ENCODE peak calls at places on chromosomes 3 and 15, in five cellular contexts. Z, O, R, V and J are unnamed samples.

GRCh38 chr15:47383102-47383501 is 334.2 kb upstream of the SEMA6D start:
- DNase-seq in Z (no peak), O (no peak), V (no peak), R (no peak), J (no peak)

GRCh38 chr15:72231847-72232461 is 964 bp upstream of the PKM start:
- DNase-seq in O (no peak), R (peak), V (peak), Z (peak), J (no peak)

GRCh38 chr3:111846717-111847116 is 12.3 kb upstream of the PHLDB2 start:
- DNase-seq in Z (peak), V (no peak), O (no peak), R (no peak), J (no peak)

GRCh38 chr3:72199530-72199929 is 414.6 kb upstream of the PROK2 start:
- DNase-seq in V (no peak), R (no peak), O (no peak), Z (no peak), J (no peak)

GRCh38 chr3:170346481-170347125 is 10.9 kb upstream of the SKIL start:
- DNase-seq in Z (no peak), V (no peak), O (no peak), R (no peak), J (no peak)

GRCh38 chr15:66039117-66039860 is 170.0 kb downstream of the RAB11A start:
- DNase-seq in Z (no peak), V (peak), R (no peak), O (no peak), J (no peak)

GRCh38 chr3:144259267-144259666 is 287.6 kb downstream of the DIPK2A start:
- DNase-seq in R (no peak), O (no peak), Z (no peak), V (no peak), J (no peak)

GRCh38 chr3:17553080-17553479 is 189.4 kb downstream of the TBC1D5 start:
- DNase-seq in O (no peak), Z (peak), R (no peak), V (peak), J (no peak)

GRCh38 chr3:159191454-159191853 is 389.6 kb downstream of the MFSD1 start:
- DNase-seq in O (peak), Z (peak), R (no peak), V (no peak), J (no peak)

GRCh38 chr3:52537726-52538421 is 1.5 kb downstream of the UQCC5 start:
- DNase-seq in Z (no peak), R (no peak), O (no peak), V (no peak), J (peak)

GRCh38 chr15:88992216-88992615 is 79.0 kb upstream of the MFGE8 start:
- DNase-seq in R (no peak), V (no peak), O (no peak), Z (no peak), J (no peak)

GRCh38 chr15:89139613-89140499 is 51.6 kb downstream of the ABHD2 start:
- DNase-seq in Z (peak), V (peak), O (no peak), R (no peak), J (no peak)

GRCh38 chr3:24020036-24020691 is 75.1 kb downstream of the NR1D2 start:
- DNase-seq in O (no peak), Z (no peak), V (no peak), R (no peak), J (no peak)

GRCh38 chr3:72423643-72424042 is 424.6 kb downstream of the SHQ1 start:
- DNase-seq in O (no peak), Z (no peak), V (no peak), R (no peak), J (no peak)

GRCh38 chr15:80194914-80195313 is 42.1 kb downstream of the FAH start:
- DNase-seq in Z (no peak), V (no peak), O (no peak), R (no peak), J (no peak)

GRCh38 chr3:150334974-150335373 is 73.1 kb upstream of the TSC22D2 start:
- DNase-seq in Z (no peak), R (no peak), O (no peak), V (no peak), J (no peak)

GRCh38 chr3:36893137-36893557 is 51.7 kb downstream of the TRANK1 start:
- DNase-seq in Z (peak), V (no peak), O (no peak), R (no peak), J (no peak)

GRCh38 chr3:46857485-46858341 is 5.5 kb downstream of the MYL3 start:
- DNase-seq in R (no peak), O (no peak), Z (no peak), V (no peak), J (no peak)

GRCh38 chr3:23882487-23882918 is 34.3 kb downstream of the NKIRAS1 start:
- DNase-seq in Z (no peak), R (no peak), V (no peak), O (no peak), J (no peak)

GRCh38 chr3:196695849-196696226 is 16.2 kb downstream of the CEP19 start:
- DNase-seq in V (no peak), O (no peak), R (no peak), Z (no peak), J (no peak)

GRCh38 chr3:69791919-69792399 is 52.7 kb downstream of the MITF start:
- DNase-seq in O (no peak), R (no peak), Z (peak), V (peak), J (no peak)

GRCh38 chr3:170848294-170848917 is 21.6 kb downstream of the RPL22L1 start:
- DNase-seq in V (no peak), O (no peak), Z (peak), R (no peak), J (no peak)

GRCh38 chr3:32018723-32019564 is 37.4 kb downstream of the ZNF860 start:
- DNase-seq in V (peak), Z (peak), O (peak), R (no peak), J (no peak)

DNA sequence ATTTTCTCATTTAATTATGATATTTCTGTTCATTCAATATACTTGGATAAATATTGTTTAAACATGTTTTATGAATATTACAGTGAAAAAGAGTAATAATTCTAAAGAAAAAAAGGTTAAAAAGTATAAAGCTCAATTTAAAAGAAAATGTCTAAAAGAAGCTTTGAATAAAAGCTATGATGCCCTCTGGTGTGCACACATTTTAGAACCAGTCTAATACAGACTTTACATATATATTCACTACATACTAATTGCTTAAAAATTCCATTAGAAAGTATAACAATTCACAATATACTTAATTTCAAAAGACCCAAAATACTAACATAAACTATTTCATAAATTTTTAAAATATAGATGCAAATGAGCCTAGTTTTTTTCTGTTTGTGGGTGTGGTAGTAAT is 909.1 kb upstream of the ROBO1 start:
- DNase-seq in R (no peak), Z (no peak), V (no peak), O (no peak), J (no peak)
- TF ChIP-seq CTCF in R (no peak), Z (no peak), V (no peak), O (no peak), J (no peak)

DNA sequence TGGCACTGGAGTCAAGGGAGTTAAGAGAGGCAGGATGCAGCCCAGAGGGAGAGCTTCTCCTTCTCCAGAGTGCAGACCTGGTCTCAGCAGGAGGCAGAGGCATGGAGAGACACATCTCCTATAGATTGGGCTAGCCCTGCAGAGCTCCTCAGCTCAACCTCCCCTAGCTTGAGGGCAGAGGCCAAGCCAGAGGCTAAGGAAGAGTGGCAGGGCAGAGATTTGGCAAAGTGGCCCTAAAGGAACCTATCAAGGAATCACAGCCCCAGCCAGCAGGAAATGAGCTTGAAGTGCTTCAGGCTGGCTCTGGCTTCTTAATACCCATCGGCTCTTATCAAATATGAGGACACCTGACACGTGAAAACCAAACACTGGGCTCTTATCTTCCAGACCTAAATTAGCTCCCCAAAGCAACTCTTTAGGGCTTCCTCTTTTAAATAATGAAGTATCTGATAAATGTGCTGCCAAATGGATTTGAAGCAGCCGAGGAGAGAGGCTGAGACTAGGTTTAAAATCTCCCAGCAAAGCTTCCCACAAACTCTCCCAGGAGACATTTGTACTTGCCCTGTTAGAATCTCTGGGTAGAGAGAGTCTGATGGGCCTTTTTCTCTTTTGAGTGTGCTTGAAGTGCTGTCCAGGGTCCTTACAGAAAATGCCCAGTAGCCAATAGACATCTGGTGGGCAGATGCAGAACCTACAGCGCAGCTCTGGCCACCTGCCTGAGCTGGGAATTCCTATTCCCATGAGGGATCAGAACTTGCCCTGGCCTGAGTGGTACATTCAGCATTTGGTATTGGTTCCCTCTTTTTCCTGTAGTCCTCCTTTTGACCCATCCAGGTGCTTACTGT is 271.4 kb downstream of the CLSTN2 start:
- DNase-seq in R (no peak), O (no peak), V (peak), Z (peak), J (peak)
- TF ChIP-seq CTCF in R (no peak), O (no peak), V (peak), Z (no peak), J (peak)

GRCh38 chr3:58134468-58134867 is 76.3 kb downstream of the DNASE1L3 start:
- DNase-seq in O (no peak), V (no peak), R (no peak), Z (no peak), J (no peak)

GRCh38 chr3:58137306-58137705 is 73.5 kb downstream of the DNASE1L3 start:
- DNase-seq in V (no peak), R (no peak), Z (no peak), O (no peak), J (no peak)

GRCh38 chr3:58132850-58133249 is 77.9 kb downstream of the DNASE1L3 start:
- DNase-seq in V (no peak), R (no peak), O (no peak), Z (no peak), J (no peak)

GRCh38 chr3:58131101-58131500 is 79.7 kb downstream of the DNASE1L3 start:
- DNase-seq in V (no peak), R (no peak), Z (no peak), O (no peak), J (no peak)

DNA sequence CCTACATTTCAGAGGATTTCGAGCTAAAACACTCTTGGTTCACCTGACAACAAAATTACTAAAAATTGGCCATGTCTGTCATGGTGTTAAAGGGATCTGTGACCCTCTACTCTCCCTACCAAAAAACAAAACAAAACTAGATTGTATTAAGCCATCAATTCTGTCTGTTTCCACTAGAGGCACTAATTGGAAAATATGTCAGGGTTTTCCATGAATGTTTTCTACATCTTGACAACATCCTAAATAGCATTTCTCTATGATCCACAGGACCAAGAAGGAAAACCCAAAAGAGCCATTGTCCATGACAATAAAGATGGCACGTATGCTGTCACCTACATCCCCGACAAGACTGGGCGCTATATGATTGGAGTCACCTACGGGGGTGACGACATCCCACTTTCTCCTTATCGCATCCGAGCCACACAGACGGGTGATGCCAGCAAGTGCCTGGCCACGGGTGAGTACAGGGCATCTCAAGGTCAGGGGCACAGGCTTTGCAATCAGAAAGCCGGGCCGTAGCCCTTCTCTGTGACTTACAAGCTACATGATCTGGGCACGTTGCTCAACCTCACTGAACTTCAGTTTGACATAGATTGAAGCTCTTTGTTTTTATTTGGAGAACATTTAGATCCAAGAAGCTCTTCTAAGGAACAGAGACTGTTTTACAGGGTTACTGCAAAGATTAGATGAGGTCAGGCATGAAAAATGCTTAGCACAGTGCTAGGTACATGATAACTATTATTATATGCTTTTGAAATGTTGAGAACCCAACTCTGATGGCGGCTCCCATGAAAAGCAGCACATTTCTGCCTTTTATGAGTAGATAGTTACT is 74.8 kb downstream of the DNASE1L3 start:
- DNase-seq in V (no peak), R (no peak), O (no peak), Z (peak), J (no peak)
- TF ChIP-seq CTCF in V (peak), R (peak), O (no peak), Z (peak), J (peak)

DNA sequence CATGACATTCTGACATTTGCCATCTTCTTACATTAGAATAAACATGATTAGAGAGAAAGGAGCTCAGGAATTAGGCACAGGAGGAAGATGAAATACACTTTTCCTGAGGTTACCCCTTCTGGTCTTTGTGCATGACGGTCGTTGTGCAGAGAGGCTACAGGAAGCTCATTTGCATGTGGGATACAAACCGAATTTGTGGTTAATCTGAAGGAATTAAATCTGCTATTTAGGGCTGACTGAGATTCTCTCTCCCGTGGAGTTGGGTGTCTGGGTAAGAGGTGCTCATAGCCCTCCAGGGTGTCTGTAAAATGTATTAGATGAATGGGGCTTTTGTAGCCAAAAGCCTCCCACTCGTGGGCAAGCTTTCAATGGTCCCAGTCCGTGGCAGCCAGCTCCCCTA is 26.9 kb upstream of the VPS8 start:
- DNase-seq in R (no peak), V (no peak), Z (no peak), O (no peak), J (no peak)
- TF ChIP-seq CTCF in R (no peak), V (no peak), Z (no peak), O (no peak), J (no peak)

DNA sequence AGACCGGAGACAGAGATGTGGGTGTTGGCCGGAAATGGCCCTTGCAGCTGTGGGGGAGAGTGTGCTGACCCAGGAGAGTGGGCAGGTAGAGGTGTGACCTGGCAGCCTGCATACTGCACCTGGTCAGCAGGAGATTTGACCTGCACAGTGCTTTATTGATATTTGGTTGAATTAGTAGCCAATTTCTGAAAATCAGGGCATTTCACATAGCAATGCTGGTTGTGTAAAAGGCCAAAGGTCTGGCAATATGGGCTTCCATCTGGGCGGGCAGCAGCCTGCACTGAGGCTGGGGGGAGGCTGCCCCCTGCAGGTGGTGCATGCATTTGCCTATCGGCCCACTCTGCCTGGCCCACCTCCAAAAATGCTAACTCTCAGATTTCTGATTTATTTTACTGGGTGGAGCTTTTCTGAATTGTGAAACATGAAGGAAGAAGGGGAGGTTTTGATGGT is 9.4 kb upstream of the MGLL start:
- DNase-seq in Z (peak), R (peak), V (peak), O (no peak), J (peak)
- TF ChIP-seq CTCF in Z (peak), R (peak), V (peak), O (peak), J (peak)

DNA sequence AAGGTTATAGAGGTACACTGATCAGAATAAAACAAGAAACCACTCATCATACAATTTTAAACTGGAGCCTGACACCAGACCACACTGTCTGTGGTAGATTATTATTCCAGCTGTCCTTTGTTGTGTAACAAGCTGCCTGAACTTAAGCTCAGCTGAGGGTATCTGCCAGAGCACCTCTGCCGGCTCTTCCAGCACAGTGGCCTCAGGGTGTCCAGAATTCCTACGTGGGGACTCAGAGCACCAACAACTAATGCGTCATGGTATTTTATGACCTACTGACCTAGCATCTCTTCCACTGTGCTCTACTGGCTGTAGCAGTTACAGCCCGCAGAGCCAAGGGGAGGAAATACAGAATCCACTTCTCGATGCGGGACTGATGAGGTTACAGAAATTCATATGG is 15.6 kb upstream of the RAF1 start:
- DNase-seq in O (no peak), V (no peak), R (no peak), Z (no peak), J (no peak)
- TF ChIP-seq CTCF in O (no peak), V (no peak), R (no peak), Z (no peak), J (no peak)

GRCh38 chr15:64618138-64618537 is 157.3 kb downstream of the RBPMS2 start:
- DNase-seq in O (no peak), Z (no peak), V (no peak), R (no peak), J (no peak)

GRCh38 chr15:64619880-64620839 is 155.2 kb downstream of the RBPMS2 start:
- DNase-seq in V (no peak), Z (peak), R (no peak), O (no peak), J (no peak)

GRCh38 chr15:64618569-64618968 is 156.8 kb downstream of the RBPMS2 start:
- DNase-seq in R (no peak), V (no peak), O (no peak), Z (no peak), J (no peak)

GRCh38 chr15:64614519-64614918 is 154.1 kb downstream of the ZNF609 start:
- DNase-seq in V (no peak), Z (no peak), R (no peak), O (no peak), J (no peak)

DNA sequence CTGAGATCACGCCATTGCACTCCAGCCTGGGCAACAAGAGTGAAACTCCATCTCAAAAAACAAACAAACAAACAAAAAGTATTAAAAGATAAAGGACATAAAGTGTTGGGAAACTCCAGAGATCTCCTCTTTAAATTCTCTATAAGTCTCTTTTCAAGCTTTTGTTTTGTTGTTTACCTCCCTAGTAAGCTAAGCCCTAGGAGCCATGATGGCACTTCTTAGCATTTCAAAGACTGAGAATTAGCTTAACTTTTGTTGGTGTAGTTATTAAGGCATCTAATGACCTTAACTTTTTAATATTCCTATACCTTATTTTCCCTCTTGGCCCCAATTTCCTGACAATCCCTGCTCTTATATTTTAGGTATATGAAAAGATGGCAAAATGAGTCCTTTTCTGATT is 157.3 kb downstream of the ZNF609 start:
- DNase-seq in V (no peak), Z (no peak), O (no peak), R (no peak), J (no peak)
- TF ChIP-seq CTCF in V (no peak), Z (no peak), O (no peak), R (no peak), J (no peak)